ENCODE peak calls at places on chromosomes 11 and 22, in ten cellular contexts. J, I, X, U, N, S, Q, Y, M and T are unnamed samples.

GRCh38 chr22:50701076-50701419 is 28.4 kb downstream of the SHANK3 start:
- DNase-seq in Y (no peak), I (no peak), Q (no peak), X (no peak), S (no peak), J (no peak), U (no peak), M (no peak), N (no peak), T (no peak)

GRCh38 chr11:121575250-121575962 is 122.6 kb upstream of the SORL1-AS1 start:
- DNase-seq in X (peak; percentile 62), I (no peak), U (no peak), Q (no peak), S (no peak), M (peak; percentile 38), J (no peak), Y (no peak), N (no peak), T (peak; percentile 12)

GRCh38 chr11:114080219-114080618 is 20.7 kb downstream of the ZBTB16 start:
- DNase-seq in J (no peak), Q (no peak), S (no peak), N (no peak), M (peak; percentile 15), Y (no peak), X (no peak), U (peak; percentile 36), I (no peak), T (no peak)

GRCh38 chr11:5138256-5138655 is at the start of gene OR52A5:
- DNase-seq in I (no peak), X (no peak), J (no peak), S (no peak), U (no peak), M (no peak), N (no peak), Q (no peak), Y (no peak), T (no peak)

GRCh38 chr11:72235351-72236057 is 8.5 kb downstream of the PHOX2A start:
- DNase-seq in J (no peak), Q (no peak), S (no peak), U (no peak), Y (no peak), I (no peak), M (no peak), N (no peak), X (no peak), T (peak; percentile 8)

GRCh38 chr11:67604815-67605214 is 1.9 kb upstream of the NDUFV1 start:
- DNase-seq in X (no peak), M (no peak), Y (no peak), N (no peak), U (no peak), J (no peak), S (no peak), I (no peak), Q (no peak), T (no peak)

GRCh38 chr11:34546511-34547206 is 33.1 kb upstream of the ELF5 start:
- DNase-seq in U (no peak), X (peak; percentile 68), Q (no peak), M (no peak), I (no peak), Y (no peak), J (no peak), S (no peak), N (no peak), T (no peak)

GRCh38 chr11:72975778-72976520 is 161.7 kb downstream of the ATG16L2 start:
- DNase-seq in X (no peak), J (no peak), Q (no peak), U (no peak), S (no peak), Y (no peak), I (peak; percentile 2), N (no peak), M (peak; percentile 34), T (peak; percentile 36)

GRCh38 chr11:116913000-116913399 is 75.6 kb upstream of the APOA1 start:
- DNase-seq in I (no peak), J (no peak), N (no peak), M (no peak), Q (no peak), X (no peak), Y (no peak), S (no peak), U (no peak), T (peak; percentile 50)

GRCh38 chr11:117884994-117885393 is 8.5 kb upstream of the FXYD6 start:
- DNase-seq in U (no peak), Q (no peak), X (no peak), J (no peak), M (no peak), S (peak; percentile 7), I (no peak), N (no peak), Y (no peak), T (no peak)

GRCh38 chr11:123653405-123653996 is 923 bp downstream of the SCN3B start:
- DNase-seq in U (peak; percentile 63), M (no peak), S (no peak), Q (no peak), X (no peak), Y (no peak), J (no peak), I (no peak), N (no peak), T (no peak)

GRCh38 chr11:72439455-72439854 is 5.1 kb upstream of the CLPB start:
- DNase-seq in Y (no peak), S (no peak), M (peak; percentile 32), N (no peak), U (no peak), J (no peak), X (no peak), Q (no peak), I (no peak), T (peak; percentile 47)

GRCh38 chr11:113305440-113306336 is 8.7 kb upstream of the TTC12 start:
- DNase-seq in Q (peak; percentile 48), M (peak; percentile 52), I (peak; percentile 29), S (peak; percentile 54), U (peak; percentile 75), J (peak; percentile 67), Y (peak; percentile 28), X (peak; percentile 49), N (peak; percentile 41), T (peak; percentile 79)

GRCh38 chr11:112744041-112744440 is 217.2 kb upstream of the NCAM1 start:
- DNase-seq in M (no peak), J (no peak), I (no peak), Y (no peak), S (no peak), Q (no peak), N (no peak), U (peak; percentile 81), X (no peak), T (no peak)

GRCh38 chr11:59069082-59069481 is 17.0 kb upstream of the GLYATL1B start:
- DNase-seq in S (no peak), I (no peak), Q (no peak), Y (no peak), N (no peak), X (no peak), J (no peak), M (no peak), U (no peak), T (no peak)